ENCODE peak calls at places on chromosome 1, in five cellular contexts. Y is germinal center; K is upper lobe of right lung; R is neural progenitor cell; T is activated CD4-positive, alpha-beta T cell treated with anti-CD3 and anti-CD28 coated beads, Interleukin-2, amount 10 ng/mL, durations not matched to agents 7 days and 5 days. X is an unnamed sample.

GRCh38 chr1:244010191-244010590 is 40.9 kb upstream of the ZBTB18 start:
- DNase-seq in R (peak), T (no peak), K (no peak), Y (no peak), X (no peak)

GRCh38 chr1:47435506-47436303 is 2.1 kb upstream of the FOXD2 start:
- DNase-seq in T (no peak), Y (no peak), K (no peak), R (no peak), X (no peak)

GRCh38 chr1:21913763-21914162 is 23.3 kb downstream of the HSPG2 start:
- DNase-seq in K (no peak), T (no peak), Y (no peak), R (no peak), X (no peak)

GRCh38 chr1:55703726-55704363 is 488.7 kb upstream of the USP24 start:
- DNase-seq in T (no peak), K (no peak), R (no peak), Y (no peak), X (no peak)

GRCh38 chr1:111987502-111987901 is 2.0 kb downstream of the KCND3 start:
- DNase-seq in R (no peak), T (no peak), Y (no peak), K (no peak), X (no peak)

GRCh38 chr1:30188999-30189398 is 534.4 kb downstream of the MATN1 start:
- DNase-seq in R (no peak), K (no peak), T (no peak), Y (no peak), X (no peak)

GRCh38 chr1:221149111-221149510 is 269.9 kb downstream of the HLX start:
- DNase-seq in R (no peak), Y (no peak), T (no peak), K (no peak), X (no peak)

GRCh38 chr1:220785166-220786056 is 1.3 kb upstream of the MTARC1 start:
- DNase-seq in T (no peak), K (no peak), R (no peak), Y (no peak), X (no peak)

GRCh38 chr1:160539896-160540858 is 17.1 kb upstream of the SLAMF6 start:
- DNase-seq in K (no peak), Y (peak), T (peak), R (no peak), X (no peak)

GRCh38 chr1:165635329-165635728 is 4.3 kb downstream of the MGST3 start:
- DNase-seq in T (no peak), R (no peak), K (no peak), Y (no peak), X (no peak)

GRCh38 chr1:203996126-203996525 is 76.8 kb upstream of the SOX13 start:
- DNase-seq in K (no peak), T (no peak), Y (no peak), R (peak), X (peak)

GRCh38 chr1:204408074-204408507 is 3.5 kb downstream of the PPP1R15B start:
- DNase-seq in R (peak), K (peak), Y (no peak), T (no peak), X (no peak)

GRCh38 chr1:159779403-159779851 is 1.3 kb upstream of the DUSP23 start:
- DNase-seq in K (no peak), R (no peak), Y (no peak), T (no peak), X (no peak)

GRCh38 chr1:180632326-180633088 is 685 bp downstream of the XPR1 start:
- DNase-seq in Y (peak), R (peak), T (peak), K (peak), X (peak)

GRCh38 chr1:227792216-227793078 is 23.0 kb upstream of the PRSS38 start:
- DNase-seq in R (peak), Y (no peak), K (no peak), T (no peak), X (no peak)

GRCh38 chr1:67460648-67461500 is 30.7 kb upstream of the SERBP1 start:
- DNase-seq in T (no peak), R (peak), K (no peak), Y (no peak), X (no peak)

GRCh38 chr1:27351541-27352107 is 9.8 kb downstream of the SYTL1 start:
- DNase-seq in T (no peak), R (no peak), Y (no peak), K (no peak), X (no peak)

GRCh38 chr1:112698366-112699310 is 8.3 kb downstream of the RHOC start:
- DNase-seq in T (no peak), R (no peak), Y (no peak), K (no peak), X (peak)

GRCh38 chr1:98388431-98388830 is 273.1 kb upstream of the SNX7 start:
- DNase-seq in R (no peak), Y (no peak), T (peak), K (no peak), X (no peak)

GRCh38 chr1:168864266-168864665 is 135.3 kb upstream of the DPT start:
- DNase-seq in K (no peak), T (no peak), R (no peak), Y (no peak), X (no peak)

GRCh38 chr1:32716312-32717126 is 13.9 kb upstream of the SYNC start:
- DNase-seq in T (peak), Y (peak), R (peak), K (peak), X (peak)

GRCh38 chr1:92949937-92950817 is 11.1 kb downstream of the DIPK1A start:
- DNase-seq in Y (no peak), R (peak), T (no peak), K (no peak), X (no peak)

GRCh38 chr1:41678141-41678878 is 193.8 kb upstream of the EDN2 start:
- DNase-seq in T (peak), Y (no peak), R (no peak), K (peak), X (no peak)

GRCh38 chr1:168484083-168484482 is 59.7 kb downstream of the XCL2 start:
- DNase-seq in Y (no peak), R (no peak), T (no peak), K (no peak), X (no peak)

GRCh38 chr1:176994926-176995596 is 169.5 kb downstream of the ASTN1 start:
- DNase-seq in Y (no peak), R (no peak), K (no peak), T (no peak), X (no peak)

GRCh38 chr1:90925928-90926869 is 95.6 kb downstream of the ZNF644 start:
- DNase-seq in R (peak), K (no peak), T (no peak), Y (no peak), X (peak)

GRCh38 chr1:59767119-59767518 is 47.6 kb upstream of the HOOK1 start:
- DNase-seq in Y (no peak), K (no peak), R (no peak), T (no peak), X (no peak)

GRCh38 chr1:103948526-103948925 is 198.8 kb downstream of the AMY1C start:
- DNase-seq in R (no peak), Y (no peak), T (no peak), K (no peak), X (no peak)

X was measured in Caco-2.